ENCODE peak calls at places on chromosomes 4 and X, in six cellular contexts. D, C, R, A, I and Z are unnamed samples.

GRCh38 chrX:84907324-84907946 is 96.2 kb upstream of the APOOL start:
- ATAC-seq in D (no peak), C (no peak), R (peak; percentile 51), A (no peak), I (no peak), Z (no peak)

GRCh38 chr4:144646523-144647094 is 653 bp downstream of the HHIP start:
- ATAC-seq in D (peak; percentile 55), C (peak; percentile 56), R (peak; percentile 91), A (peak; percentile 85), I (peak; percentile 34), Z (peak; percentile 40)

GRCh38 chr4:106444557-106444956 is 76.0 kb upstream of the GIMD1 start:
- ATAC-seq in D (no peak), C (no peak), R (no peak), A (no peak), I (no peak), Z (no peak)

GRCh38 chr4:153757407-153757806 is 2.4 kb downstream of the RNF175 start:
- ATAC-seq in D (no peak), C (no peak), R (no peak), A (no peak), I (no peak), Z (no peak)

GRCh38 chrX:116409224-116409623 is 27.2 kb upstream of the SLC6A14 start:
- ATAC-seq in D (no peak), C (no peak), R (no peak), A (no peak), I (no peak), Z (no peak)

GRCh38 chr4:108527729-108528128 is 92.6 kb upstream of the RPL34 start:
- ATAC-seq in D (no peak), C (no peak), R (no peak), A (no peak), I (no peak), Z (no peak)

GRCh38 chrX:2642791-2643190 is 48.3 kb upstream of the CD99 start:
- ATAC-seq in D (no peak), C (no peak), R (no peak), A (no peak), I (no peak), Z (no peak)

GRCh38 chrX:27918799-27919198 is 62.5 kb downstream of the DCAF8L1 start:
- ATAC-seq in D (no peak), C (no peak), R (no peak), A (no peak), I (no peak), Z (no peak)

GRCh38 chrX:129726307-129727111 is 12.3 kb upstream of the XPNPEP2 start:
- ATAC-seq in D (peak; percentile 83), C (peak; percentile 91), R (peak; percentile 97), A (peak; percentile 83), I (peak; percentile 46), Z (peak; percentile 27)

GRCh38 chr4:102579794-102580462 is 78.8 kb downstream of the NFKB1 start:
- ATAC-seq in D (peak; percentile 69), C (no peak), R (no peak), A (no peak), I (no peak), Z (no peak)

GRCh38 chr4:107710493-107711459 is 9.3 kb downstream of the PAPSS1 start:
- ATAC-seq in D (no peak), C (peak; percentile 66), R (no peak), A (peak; percentile 52), I (no peak), Z (no peak)

GRCh38 chrX:47814853-47815252 is 21.8 kb upstream of the ZNF81 start:
- ATAC-seq in D (no peak), C (peak; percentile 94), R (no peak), A (no peak), I (no peak), Z (no peak)

GRCh38 chr4:2714918-2715317 is 41.2 kb downstream of the TNIP2 start:
- ATAC-seq in D (no peak), C (no peak), R (no peak), A (no peak), I (no peak), Z (no peak)

GRCh38 chrX:65652098-65652497 is 15.4 kb upstream of the MSN start:
- ATAC-seq in D (no peak), C (no peak), R (no peak), A (no peak), I (no peak), Z (no peak)

GRCh38 chr4:58587856-58588255 is 1477.7 kb upstream of the IGFBP7 start:
- ATAC-seq in D (no peak), C (no peak), R (no peak), A (no peak), I (no peak), Z (no peak)

GRCh38 chr4:22454216-22454838 is 61.5 kb downstream of the ADGRA3 start:
- ATAC-seq in D (peak; percentile 37), C (no peak), R (no peak), A (peak; percentile 20), I (no peak), Z (no peak)

GRCh38 chr4:128571747-128572146 is 237.8 kb upstream of the JADE1 start:
- ATAC-seq in D (no peak), C (no peak), R (peak; percentile 14), A (no peak), I (no peak), Z (peak; percentile 77)

GRCh38 chr4:37873383-37873782 is 17.5 kb upstream of the TBC1D1 start:
- ATAC-seq in D (no peak), C (no peak), R (peak; percentile 90), A (peak; percentile 93), I (peak; percentile 78), Z (peak; percentile 92)

GRCh38 chrX:86051741-86052140 is 4.4 kb upstream of the CHM start:
- ATAC-seq in D (no peak), C (no peak), R (no peak), A (no peak), I (no peak), Z (no peak)

GRCh38 chr4:2511645-2512131 is 24.8 kb upstream of the FAM193A start:
- ATAC-seq in D (peak; percentile 73), C (no peak), R (no peak), A (no peak), I (no peak), Z (no peak)

GRCh38 chr4:8052160-8052691 is 106.4 kb downstream of the ABLIM2 start:
- ATAC-seq in D (no peak), C (no peak), R (no peak), A (no peak), I (no peak), Z (no peak)

GRCh38 chr4:115851918-115852766 is 738.7 kb upstream of the NDST4 start:
- ATAC-seq in D (peak; percentile 88), C (no peak), R (peak; percentile 67), A (peak; percentile 94), I (no peak), Z (no peak)

GRCh38 chr4:28010543-28011235 is 1150.0 kb downstream of the STIM2 start:
- ATAC-seq in D (no peak), C (no peak), R (no peak), A (no peak), I (no peak), Z (no peak)

GRCh38 chrX:106751407-106751806 is 24.9 kb downstream of the RNF128 start:
- ATAC-seq in D (no peak), C (no peak), R (no peak), A (peak; percentile 49), I (no peak), Z (no peak)

GRCh38 chr4:92237559-92237958 is 66.2 kb upstream of the GRID2 start:
- ATAC-seq in D (no peak), C (no peak), R (no peak), A (no peak), I (no peak), Z (no peak)

GRCh38 chrX:43949669-43950068 is 23.5 kb downstream of the NDP start:
- ATAC-seq in D (peak; percentile 62), C (peak; percentile 79), R (peak; percentile 90), A (peak; percentile 92), I (no peak), Z (no peak)

GRCh38 chr4:184856277-184856609 is 30.5 kb upstream of the ACSL1 start:
- ATAC-seq in D (peak; percentile 54), C (no peak), R (no peak), A (no peak), I (no peak), Z (peak; percentile 31)
- TF ChIP-seq EP300 in D (no peak), C (no peak), R (no peak), A (no peak), I (peak; percentile 37), Z (no peak)

DNA sequence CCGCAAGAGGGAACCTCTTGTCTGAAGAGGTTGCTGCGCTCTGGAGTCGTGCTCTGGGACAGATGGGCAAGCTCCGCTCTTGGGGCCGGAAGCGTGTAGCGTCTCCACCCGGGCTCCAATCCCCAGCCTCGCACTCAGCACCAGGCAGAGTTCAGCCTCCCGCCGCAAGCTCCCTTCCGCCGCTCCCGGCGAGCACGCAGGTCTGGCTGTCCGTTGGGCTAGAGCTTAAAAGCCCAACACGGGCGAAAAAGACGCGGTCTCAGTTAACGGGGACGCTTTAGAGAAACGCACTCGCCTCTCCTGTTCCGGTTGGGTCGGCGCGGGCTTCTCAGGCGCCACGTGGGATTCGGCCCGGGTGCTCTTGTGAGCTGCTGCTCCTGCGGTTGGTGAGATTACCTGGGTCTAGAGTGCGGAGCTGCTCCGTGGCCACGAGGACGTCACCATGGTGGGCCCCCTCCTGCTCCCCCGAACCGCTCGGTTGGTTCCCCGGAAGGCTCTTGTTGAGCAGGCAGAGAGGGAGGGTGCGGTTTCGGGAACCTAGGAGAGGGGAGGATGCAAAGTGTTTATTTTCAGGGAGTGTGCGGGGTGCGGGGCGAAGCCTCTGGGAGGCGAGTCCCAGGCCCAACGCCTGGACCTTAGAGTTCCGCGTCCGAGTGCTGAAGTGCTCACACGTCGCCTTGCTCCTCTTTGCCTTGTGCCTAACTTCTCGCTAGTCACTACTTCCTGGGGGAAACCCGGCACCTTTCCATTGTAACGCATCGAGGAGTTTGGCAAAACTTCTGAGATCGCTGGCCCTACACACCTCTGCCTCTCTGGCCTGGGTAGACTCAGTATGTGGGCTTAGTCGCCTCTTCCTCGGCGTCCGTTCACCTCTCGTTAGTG is at the start of gene TMA16:
- ATAC-seq in D (peak; percentile 86), C (peak; percentile 93), R (peak; percentile 96), A (peak; percentile 97), I (peak; percentile 98), Z (peak; percentile 93)
- TF ChIP-seq EP300 in D (peak; percentile 27), C (peak; percentile 32), R (no peak), A (peak; percentile 37), I (no peak), Z (no peak)

DNA sequence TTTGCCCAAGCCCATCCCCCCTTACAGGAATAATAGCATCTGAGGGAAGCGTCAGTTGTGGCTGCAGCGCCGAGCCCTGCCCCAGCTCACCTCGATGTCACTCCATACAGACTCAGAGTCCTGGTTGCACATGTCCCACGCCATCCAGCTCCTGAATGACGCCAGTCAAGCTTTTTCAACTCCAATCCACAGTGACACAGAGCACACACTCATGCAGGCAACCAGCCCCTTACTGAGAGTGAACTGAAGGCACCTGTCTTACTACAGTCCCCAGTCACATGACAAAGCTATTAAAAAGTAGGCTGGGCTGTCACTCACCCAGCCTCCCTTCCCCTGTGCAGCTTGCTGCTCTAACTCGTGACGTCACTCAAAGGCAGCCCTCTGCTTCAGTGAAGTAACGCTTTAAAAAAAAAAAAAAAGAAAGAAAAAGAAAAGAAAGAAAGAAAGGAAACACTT is at the start of gene PPARGC1A:
- ATAC-seq in D (peak; percentile 33), C (peak; percentile 27), R (no peak), A (peak; percentile 86), I (peak; percentile 93), Z (peak; percentile 83)
- TF ChIP-seq EP300 in D (no peak), C (no peak), R (no peak), A (no peak), I (no peak), Z (no peak)

GRCh38 chr4:69799337-69799736 is 38.9 kb upstream of the SULT1B1 start:
- ATAC-seq in D (no peak), C (no peak), R (no peak), A (no peak), I (no peak), Z (no peak)

GRCh38 chr4:69800599-69800998 is 40.2 kb upstream of the SULT1B1 start:
- ATAC-seq in D (no peak), C (no peak), R (no peak), A (no peak), I (no peak), Z (no peak)
- TF ChIP-seq EP300 in D (no peak), C (no peak), R (no peak), A (no peak), I (no peak), Z (no peak)